ENCODE peak calls at places on chromosome 7, in four cellular contexts. R, V, J and N are unnamed samples.
A peak's percentile ranks its signal among the peaks of the same experiment; 100 is the strongest.

GRCh38 chr7:114484226-114484625 is 69.6 kb downstream of the FOXP2 start:
- DNase-seq in R (no peak), V (no peak), J (no peak), N (no peak)

GRCh38 chr7:131159961-131160361 is 167.7 kb upstream of the MKLN1 start:
- DNase-seq in V (no peak), R (no peak), J (no peak), N (peak; percentile 25)

GRCh38 chr7:38781991-38782390 is 127.0 kb downstream of the VPS41 start:
- DNase-seq in R (no peak), J (no peak), V (no peak), N (no peak)

GRCh38 chr7:47755248-47755647 is 173.3 kb upstream of the TNS3 start:
- DNase-seq in R (no peak), J (no peak), V (no peak), N (no peak)

GRCh38 chr7:41085244-41085643 is 617.6 kb downstream of the INHBA start:
- DNase-seq in R (no peak), V (no peak), J (no peak), N (no peak)

GRCh38 chr7:137221467-137221866 is 122.1 kb downstream of the PTN start:
- DNase-seq in V (no peak), J (no peak), R (no peak), N (no peak)

GRCh38 chr7:123096976-123097375 is 101.5 kb upstream of the TAS2R16 start:
- DNase-seq in V (no peak), R (no peak), J (no peak), N (no peak)

GRCh38 chr7:70694357-70694908 is 437.5 kb upstream of the GALNT17 start:
- DNase-seq in J (no peak), R (peak; percentile 77), V (no peak), N (no peak)

GRCh38 chr7:79495544-79496272 is 42.2 kb upstream of the MAGI2 start:
- DNase-seq in R (no peak), V (peak; percentile 75), J (no peak), N (no peak)

GRCh38 chr7:121271916-121272315 is 56.9 kb upstream of the WNT16 start:
- DNase-seq in V (no peak), R (no peak), J (no peak), N (no peak)

GRCh38 chr7:133543657-133544056 is 290.8 kb downstream of the EXOC4 start:
- DNase-seq in R (no peak), J (no peak), V (no peak), N (no peak)

GRCh38 chr7:116231543-116232401 is 21.4 kb downstream of the TES start:
- DNase-seq in J (no peak), R (peak; percentile 52), V (no peak), N (peak; percentile 98)

GRCh38 chr7:116952640-116953371 is 495 bp upstream of the ST7 start:
- DNase-seq in V (no peak), J (peak; percentile 28), R (peak; percentile 42), N (no peak)

GRCh38 chr7:74039337-74039736 is 11.4 kb downstream of the ELN start:
- DNase-seq in R (no peak), J (no peak), V (no peak), N (no peak)

GRCh38 chr7:151139791-151140190 is 27.7 kb downstream of the GBX1 start:
- DNase-seq in J (no peak), R (no peak), V (no peak), N (no peak)

GRCh38 chr7:83271212-83272099 is 108.8 kb upstream of the PCLO start:
- DNase-seq in J (peak; percentile 26), V (no peak), R (peak; percentile 42), N (no peak)

GRCh38 chr7:17991866-17992648 is 35.6 kb downstream of the PRPS1L1 start:
- DNase-seq in J (no peak), R (no peak), V (no peak), N (no peak)

GRCh38 chr7:17998692-17999091 is 29.0 kb downstream of the PRPS1L1 start:
- DNase-seq in V (no peak), R (no peak), J (no peak), N (no peak)

GRCh38 chr7:17996040-17996439 is 31.6 kb downstream of the PRPS1L1 start:
- DNase-seq in J (no peak), V (no peak), R (no peak), N (no peak)

GRCh38 chr7:17994079-17994478 is 33.6 kb downstream of the PRPS1L1 start:
- DNase-seq in J (no peak), V (no peak), R (no peak), N (no peak)

GRCh38 chr7:17996442-17997223 is 31.0 kb downstream of the PRPS1L1 start:
- DNase-seq in V (no peak), J (no peak), R (no peak), N (no peak)
- H3K4me3 ChIP-seq in V (no peak overlapping the region), J (no peak overlapping the region), R (no peak overlapping the region), N (no peak overlapping the region)

GRCh38 chr7:135414850-135415439 is 95.0 kb downstream of the CNOT4 start:
- DNase-seq in R (peak; percentile 60), V (peak; percentile 40), J (peak; percentile 65), N (peak; percentile 59)
- TF ChIP-seq CTCF in R (peak; percentile 47), V (peak; percentile 57), J (peak; percentile 73), N (peak; percentile 61)

DNA sequence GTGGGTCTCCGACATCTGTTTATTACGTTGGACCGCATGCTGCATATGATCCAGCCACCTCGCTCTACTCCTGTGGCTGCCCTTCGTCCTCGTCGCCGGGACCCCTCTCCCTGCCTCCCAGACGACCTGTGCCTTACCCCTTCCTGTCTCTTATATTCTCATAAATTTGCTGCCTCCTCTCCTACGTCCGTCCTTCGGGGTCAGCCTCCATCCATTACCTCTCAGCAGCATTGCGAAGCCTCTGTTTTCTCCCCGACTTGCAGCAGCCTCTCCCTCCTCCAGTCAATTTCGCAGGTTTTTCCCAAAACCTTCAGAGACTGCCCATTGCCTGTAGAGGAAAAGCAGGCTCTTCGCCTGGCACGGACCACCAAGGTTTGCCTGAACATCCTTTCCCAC is 39.4 kb upstream of the LEP start:
- DNase-seq in J (no peak), V (no peak), R (no peak), N (no peak)
- H3K4me3 ChIP-seq in J (no peak overlapping the region), V (no peak overlapping the region), R (no peak overlapping the region), N (no peak overlapping the region)

GRCh38 chr7:78018541-78019456 is 220.2 kb downstream of the PHTF2 start:
- DNase-seq in V (no peak), R (no peak), J (no peak), N (no peak)
- TF ChIP-seq CTCF in V (no peak), R (no peak), J (no peak), N (no peak)

GRCh38 chr7:44685723-44686122 is 62.9 kb upstream of the ZMIZ2 start:
- DNase-seq in R (no peak), J (no peak), V (no peak), N (no peak)
- H3K4me3 ChIP-seq in R (no peak overlapping the region), J (no peak overlapping the region), V (no peak overlapping the region), N (no peak overlapping the region)

DNA sequence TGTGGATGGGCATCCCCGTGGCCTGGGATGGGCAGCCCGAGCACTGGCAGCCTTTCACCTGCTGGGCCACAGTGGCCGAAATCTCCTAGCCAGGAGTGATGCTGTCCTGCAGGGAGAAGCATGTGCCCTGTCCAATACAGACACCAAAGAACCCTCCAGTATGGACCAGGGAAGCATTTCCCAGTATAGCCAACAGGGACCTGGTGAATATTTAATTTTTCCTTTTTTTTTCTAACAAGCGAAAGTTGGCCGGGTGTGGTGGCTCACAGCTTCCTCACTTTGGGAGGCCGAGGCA is 11.0 kb downstream of the IMPDH1 start:
- DNase-seq in V (no peak), R (no peak), J (no peak), N (no peak)
- TF ChIP-seq CTCF in V (no peak), R (no peak), J (no peak), N (no peak)

DNA sequence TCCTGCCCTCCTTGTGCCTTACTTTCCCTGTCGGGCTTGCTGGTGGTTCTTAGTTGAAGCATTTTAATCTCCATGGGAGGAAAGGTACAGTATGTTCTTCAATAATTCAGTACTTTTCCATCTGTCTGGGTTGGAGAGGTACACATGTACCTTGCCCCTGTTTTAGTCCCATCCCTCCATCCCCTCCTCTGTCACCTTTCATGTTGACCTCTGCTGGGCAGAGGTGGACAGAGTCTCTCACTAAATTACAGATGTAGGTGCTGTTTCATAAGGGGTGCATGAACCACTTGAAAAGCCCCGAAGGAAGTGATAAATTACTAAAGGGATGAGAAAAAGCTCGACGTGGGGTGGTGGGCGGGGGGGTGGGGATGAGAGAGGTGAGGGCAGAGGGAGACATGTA is 5.4 kb downstream of the AGFG2 start:
- DNase-seq in J (no peak), V (no peak), R (no peak), N (no peak)
- H3K4me3 ChIP-seq in J (no peak overlapping the region), V (no peak overlapping the region), R (no peak overlapping the region), N (peak overlapping the region; percentile 5)